ENCODE peak calls at places on chromosomes 2 and 18, in eight cellular contexts. A is uterus, X is astrocyte, O is fibroblast of lung, F is heart left ventricle, Q is body of pancreas, H is MM.1S, M is lung. W is an unnamed sample.

GRCh38 chr2:68447118-68447517 is 20.0 kb downstream of the FBXO48 start:
- DNase-seq in A (no peak), X (no peak), F (no peak), O (no peak), M (no peak), H (no peak), Q (no peak), W (no peak)

GRCh38 chr2:23249348-23249747 is 135.6 kb upstream of the KLHL29 start:
- DNase-seq in X (no peak), A (peak; percentile 34), H (no peak), M (no peak), O (no peak), F (peak; percentile 45), Q (peak; percentile 18), W (no peak)

GRCh38 chr2:108988796-108989713 is at the start of gene EDAR:
- DNase-seq in Q (peak; percentile 64), H (peak; percentile 15), A (no peak), O (peak; percentile 15), X (peak; percentile 31), F (peak; percentile 53), M (peak; percentile 39), W (no peak)

GRCh38 chr2:38443021-38443541 is 66.0 kb upstream of the ATL2 start:
- DNase-seq in O (peak; percentile 14), Q (peak; percentile 21), X (peak; percentile 84), M (no peak), H (no peak), F (peak; percentile 48), A (peak; percentile 57), W (no peak)

GRCh38 chr2:217356795-217357194 is 496.9 kb upstream of the TNP1 start:
- DNase-seq in M (no peak), O (no peak), F (peak; percentile 31), A (no peak), H (no peak), Q (no peak), X (peak; percentile 32), W (no peak)

GRCh38 chr2:45218931-45219339 is 209.7 kb upstream of the SIX2 start:
- DNase-seq in X (no peak), H (no peak), F (no peak), M (peak; percentile 79), O (no peak), A (no peak), Q (no peak), W (no peak)

GRCh38 chr18:35875566-35875965 is 96.9 kb upstream of the RMP24 start:
- DNase-seq in A (no peak), H (no peak), F (no peak), O (no peak), Q (no peak), X (no peak), M (no peak), W (no peak)

GRCh38 chr2:11904029-11904428 is 157.6 kb downstream of the LPIN1 start:
- DNase-seq in F (no peak), Q (peak; percentile 27), A (no peak), H (no peak), X (no peak), O (no peak), M (no peak), W (no peak)

GRCh38 chr18:21896732-21897336 is 156.2 kb downstream of the MIB1 start:
- DNase-seq in H (no peak), O (no peak), M (no peak), A (no peak), Q (no peak), F (no peak), X (no peak), W (no peak)

GRCh38 chr2:104790100-104790811 is 63.7 kb upstream of the POU3F3 start:
- DNase-seq in H (no peak), O (no peak), M (no peak), Q (no peak), F (no peak), A (no peak), X (peak; percentile 39), W (peak; percentile 36)

GRCh38 chr18:12679183-12679786 is 21.4 kb upstream of the SPIRE1 start:
- DNase-seq in F (peak; percentile 80), M (peak; percentile 62), Q (peak; percentile 37), H (no peak), A (peak; percentile 56), X (no peak), O (peak; percentile 45), W (peak; percentile 48)

GRCh38 chr2:46676198-46676597 is 196.8 kb downstream of the TMEM247 start:
- DNase-seq in Q (no peak), F (no peak), H (no peak), A (no peak), M (no peak), O (no peak), X (no peak), W (no peak)

GRCh38 chr2:46669016-46669415 is 189.7 kb downstream of the TMEM247 start:
- DNase-seq in A (no peak), X (no peak), M (no peak), O (no peak), F (no peak), Q (no peak), H (no peak), W (no peak)

GRCh38 chr2:46674451-46674850 is 195.1 kb downstream of the TMEM247 start:
- DNase-seq in A (no peak), F (no peak), X (no peak), Q (no peak), M (no peak), O (peak; percentile 54), H (no peak), W (no peak)

GRCh38 chr2:46669996-46670793 is 190.8 kb downstream of the TMEM247 start:
- DNase-seq in X (peak; percentile 79), M (no peak), F (no peak), H (no peak), Q (no peak), A (no peak), O (peak; percentile 60), W (peak; percentile 59)

DNA sequence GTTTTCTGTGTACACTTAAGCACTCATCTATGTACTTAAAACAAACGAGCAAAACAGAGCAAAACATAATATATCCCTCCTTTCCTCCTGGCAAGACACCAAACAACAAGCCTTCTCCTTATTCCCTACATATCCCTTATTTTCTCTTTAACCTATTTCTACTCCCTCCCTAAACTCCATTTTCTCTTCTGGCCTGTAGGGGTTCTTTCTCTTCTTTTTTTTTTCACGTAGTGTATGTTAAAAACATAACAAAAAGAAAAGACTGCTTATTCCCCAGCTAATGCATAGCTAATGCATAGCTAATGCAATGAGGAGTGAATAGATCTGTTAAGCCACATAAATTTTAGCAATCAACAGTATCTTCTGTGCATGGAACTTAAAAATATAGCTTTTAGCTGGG is 193.4 kb downstream of the TMEM247 start:
- DNase-seq in A (no peak), Q (no peak), F (no peak), X (no peak), M (no peak), O (no peak), H (no peak), W (no peak)
- TF ChIP-seq CTCF in A (no peak), Q (no peak), F (no peak), X (no peak), M (no peak), O (no peak), H (no peak), W (no peak)

GRCh38 chr2:20661981-20662937 is 4.7 kb upstream of the GDF7 start:
- DNase-seq in H (no peak), A (no peak), Q (no peak), O (no peak), F (no peak), M (no peak), X (no peak), W (no peak)

GRCh38 chr2:20663196-20664070 is 3.5 kb upstream of the GDF7 start:
- DNase-seq in O (no peak), A (no peak), X (no peak), M (no peak), F (no peak), Q (peak; percentile 41), H (no peak), W (no peak)

GRCh38 chr2:20661028-20661980 is 5.6 kb upstream of the GDF7 start:
- DNase-seq in Q (peak; percentile 68), H (peak; percentile 70), X (peak; percentile 39), A (peak; percentile 70), F (peak; percentile 68), M (peak; percentile 77), O (peak; percentile 83), W (peak; percentile 57)

GRCh38 chr2:20657522-20658235 is 6.8 kb upstream of the HS1BP3 start:
- DNase-seq in A (no peak), O (no peak), M (no peak), Q (no peak), H (no peak), F (no peak), X (no peak), W (no peak)

GRCh38 chr2:20660506-20660905 is 6.4 kb upstream of the GDF7 start:
- DNase-seq in M (no peak), F (no peak), O (no peak), X (no peak), H (no peak), Q (no peak), A (no peak), W (no peak)
- H3K27me3 ChIP-seq in M (peaks cover 4% of the 10 kb centered on the region), F (peaks cover 54% of the 10 kb centered on the region), O (peaks cover 56% of the 10 kb centered on the region), X (peaks cover 70% of the 10 kb centered on the region), H (peaks cover 24% of the 10 kb centered on the region), Q (no peaks in the 10 kb centered on the region), A (peaks cover 7% of the 10 kb centered on the region), W (peaks cover 60% of the 10 kb centered on the region)

DNA sequence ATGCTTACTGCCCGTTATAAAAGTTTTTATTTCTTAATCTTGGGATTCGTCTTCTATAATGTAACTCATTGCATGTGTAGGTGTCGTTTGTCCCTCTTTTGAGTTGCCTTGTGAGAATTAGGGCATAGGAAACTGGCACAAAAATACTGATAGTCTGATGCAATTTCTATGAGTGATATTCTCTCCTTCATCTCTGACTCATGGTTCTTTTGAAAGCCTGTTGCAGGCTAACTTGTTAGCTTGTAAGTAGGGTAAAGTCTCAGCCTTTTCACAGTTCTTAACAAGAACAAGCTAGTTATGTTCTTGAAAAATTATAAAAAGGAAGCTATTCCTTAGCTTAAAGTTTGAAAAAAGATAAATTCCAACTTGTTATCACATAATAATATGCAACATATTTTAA is 1085.4 kb upstream of the NRXN1 start:
- DNase-seq in X (peak; percentile 24), M (no peak), A (no peak), Q (no peak), H (no peak), F (no peak), O (peak; percentile 81), W (peak; percentile 9)
- H3K4me3 ChIP-seq in X (no peak overlapping the region), M (no peak overlapping the region), A (no peak overlapping the region), Q (no peak overlapping the region), H (no peak overlapping the region), F (no peak overlapping the region), O (no peak overlapping the region), W (no peak overlapping the region)

GRCh38 chr2:57448816-57449215 is 597.8 kb upstream of the VRK2 start:
- DNase-seq in X (no peak), A (no peak), H (no peak), M (no peak), O (no peak), F (no peak), Q (no peak), W (no peak)

GRCh38 chr2:57450170-57450569 is 596.4 kb upstream of the VRK2 start:
- DNase-seq in F (no peak), O (no peak), H (no peak), Q (no peak), M (no peak), A (no peak), X (no peak), W (peak; percentile 12)

DNA sequence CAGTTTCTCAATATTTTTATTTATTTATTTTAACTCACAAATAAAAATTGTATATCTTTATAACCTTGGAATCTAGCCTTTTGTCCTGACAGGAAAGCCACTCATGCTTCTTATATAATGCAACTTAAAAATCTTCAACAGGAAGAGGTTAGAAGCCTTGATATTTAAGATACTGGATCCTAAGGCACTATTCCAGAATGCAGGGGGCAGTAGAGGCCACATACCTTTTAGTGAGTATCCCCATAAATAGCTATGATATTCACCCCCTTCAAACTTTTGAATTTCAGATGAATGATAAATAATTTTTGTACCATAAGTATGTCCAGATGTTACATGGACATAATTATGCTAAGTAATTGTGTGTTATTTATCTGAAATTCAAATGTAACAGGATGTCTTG is 592.7 kb upstream of the VRK2 start:
- DNase-seq in A (no peak), X (no peak), Q (no peak), O (no peak), F (no peak), M (no peak), H (no peak), W (no peak)
- TF ChIP-seq CTCF in A (no peak), X (no peak), Q (no peak), O (no peak), F (no peak), M (no peak), H (no peak), W (peak; percentile 33)